ENCODE peak calls at places on chromosomes 12 and 14, in six cellular contexts. One of them, this sample, is unnamed.
A peak's percentile ranks its signal among the peaks of the same experiment; 100 is the strongest.

GRCh38 chr14:68512088-68512487 is 280.8 kb downstream of the ZFP36L1 start:
- DNase-seq in HepG2: no peak
- DNase-seq in tibial nerve: no peak
- DNase-seq in transverse colon: no peak
- DNase-seq in upper lobe of left lung: no peak
- DNase-seq in suprapubic skin: no peak
- DNase-seq in this sample: no peak

GRCh38 chr12:56978397-56979138 is 21.2 kb upstream of the RDH16 start:
- DNase-seq in HepG2: no peak
- DNase-seq in tibial nerve: no peak
- DNase-seq in transverse colon: no peak
- DNase-seq in upper lobe of left lung: peak; percentile 53
- DNase-seq in suprapubic skin: no peak
- DNase-seq in this sample: no peak

GRCh38 chr14:50045837-50046236 is 70.5 kb downstream of the VCPKMT start:
- DNase-seq in HepG2: no peak
- DNase-seq in tibial nerve: no peak
- DNase-seq in transverse colon: no peak
- DNase-seq in upper lobe of left lung: no peak
- DNase-seq in suprapubic skin: no peak
- DNase-seq in this sample: no peak

GRCh38 chr14:105034314-105035039 is 13.6 kb upstream of the CDCA4 start:
- DNase-seq in HepG2: no peak
- DNase-seq in tibial nerve: no peak
- DNase-seq in transverse colon: no peak
- DNase-seq in upper lobe of left lung: peak; percentile 50
- DNase-seq in suprapubic skin: no peak
- DNase-seq in this sample: no peak

GRCh38 chr12:54294152-54294913 is 6.5 kb downstream of the NFE2 start:
- DNase-seq in HepG2: peak; percentile 89
- DNase-seq in tibial nerve: peak; percentile 29
- DNase-seq in transverse colon: peak; percentile 75
- DNase-seq in upper lobe of left lung: peak; percentile 75
- DNase-seq in suprapubic skin: no peak
- DNase-seq in this sample: no peak

GRCh38 chr12:3885179-3886094 is 12.2 kb upstream of the PARP11 start:
- DNase-seq in HepG2: peak; percentile 36
- DNase-seq in tibial nerve: no peak
- DNase-seq in transverse colon: no peak
- DNase-seq in upper lobe of left lung: no peak
- DNase-seq in suprapubic skin: no peak
- DNase-seq in this sample: no peak

GRCh38 chr12:130433834-130434233 is 96.1 kb downstream of the PIWIL1 start:
- DNase-seq in HepG2: no peak
- DNase-seq in tibial nerve: no peak
- DNase-seq in transverse colon: no peak
- DNase-seq in upper lobe of left lung: no peak
- DNase-seq in suprapubic skin: peak; percentile 70
- DNase-seq in this sample: peak; percentile 44

GRCh38 chr14:90567191-90567590 is 170.4 kb downstream of the CALM1 start:
- DNase-seq in HepG2: no peak
- DNase-seq in tibial nerve: no peak
- DNase-seq in transverse colon: no peak
- DNase-seq in upper lobe of left lung: no peak
- DNase-seq in suprapubic skin: no peak
- DNase-seq in this sample: no peak

GRCh38 chr14:34063042-34063441 is 112.2 kb upstream of the EGLN3 start:
- DNase-seq in HepG2: no peak
- DNase-seq in tibial nerve: no peak
- DNase-seq in transverse colon: no peak
- DNase-seq in upper lobe of left lung: no peak
- DNase-seq in suprapubic skin: no peak
- DNase-seq in this sample: no peak
- H3K27me3 ChIP-seq in HepG2: no peaks in the 10 kb centered on the region
- H3K27me3 ChIP-seq in tibial nerve: no peaks in the 10 kb centered on the region
- H3K27me3 ChIP-seq in transverse colon: no peaks in the 10 kb centered on the region
- H3K27me3 ChIP-seq in upper lobe of left lung: peaks cover 4% of the 10 kb centered on the region
- H3K27me3 ChIP-seq in suprapubic skin: no peaks in the 10 kb centered on the region
- H3K27me3 ChIP-seq in this sample: no peaks in the 10 kb centered on the region

GRCh38 chr14:88085736-88086135 is 80.8 kb downstream of the GPR65 start:
- DNase-seq in HepG2: no peak
- DNase-seq in tibial nerve: no peak
- DNase-seq in transverse colon: no peak
- DNase-seq in upper lobe of left lung: no peak
- DNase-seq in suprapubic skin: no peak
- DNase-seq in this sample: no peak
- TF ChIP-seq EP300 in HepG2: no peak
- TF ChIP-seq EP300 in tibial nerve: no peak
- TF ChIP-seq EP300 in transverse colon: no peak
- TF ChIP-seq EP300 in upper lobe of left lung: no peak
- TF ChIP-seq EP300 in suprapubic skin: no peak
- TF ChIP-seq EP300 in this sample: no peak

GRCh38 chr14:97411938-97412612 is 614.9 kb downstream of the VRK1 start:
- DNase-seq in HepG2: no peak
- DNase-seq in tibial nerve: no peak
- DNase-seq in transverse colon: no peak
- DNase-seq in upper lobe of left lung: no peak
- DNase-seq in suprapubic skin: no peak
- DNase-seq in this sample: no peak

GRCh38 chr14:97414718-97415098 is 617.5 kb downstream of the VRK1 start:
- DNase-seq in HepG2: no peak
- DNase-seq in tibial nerve: no peak
- DNase-seq in transverse colon: no peak
- DNase-seq in upper lobe of left lung: no peak
- DNase-seq in suprapubic skin: no peak
- DNase-seq in this sample: no peak

GRCh38 chr14:97415907-97416306 is 618.7 kb downstream of the VRK1 start:
- DNase-seq in HepG2: no peak
- DNase-seq in tibial nerve: no peak
- DNase-seq in transverse colon: no peak
- DNase-seq in upper lobe of left lung: no peak
- DNase-seq in suprapubic skin: no peak
- DNase-seq in this sample: no peak

GRCh38 chr14:97412933-97413574 is 615.9 kb downstream of the VRK1 start:
- DNase-seq in HepG2: no peak
- DNase-seq in tibial nerve: no peak
- DNase-seq in transverse colon: no peak
- DNase-seq in upper lobe of left lung: no peak
- DNase-seq in suprapubic skin: no peak
- DNase-seq in this sample: no peak

DNA sequence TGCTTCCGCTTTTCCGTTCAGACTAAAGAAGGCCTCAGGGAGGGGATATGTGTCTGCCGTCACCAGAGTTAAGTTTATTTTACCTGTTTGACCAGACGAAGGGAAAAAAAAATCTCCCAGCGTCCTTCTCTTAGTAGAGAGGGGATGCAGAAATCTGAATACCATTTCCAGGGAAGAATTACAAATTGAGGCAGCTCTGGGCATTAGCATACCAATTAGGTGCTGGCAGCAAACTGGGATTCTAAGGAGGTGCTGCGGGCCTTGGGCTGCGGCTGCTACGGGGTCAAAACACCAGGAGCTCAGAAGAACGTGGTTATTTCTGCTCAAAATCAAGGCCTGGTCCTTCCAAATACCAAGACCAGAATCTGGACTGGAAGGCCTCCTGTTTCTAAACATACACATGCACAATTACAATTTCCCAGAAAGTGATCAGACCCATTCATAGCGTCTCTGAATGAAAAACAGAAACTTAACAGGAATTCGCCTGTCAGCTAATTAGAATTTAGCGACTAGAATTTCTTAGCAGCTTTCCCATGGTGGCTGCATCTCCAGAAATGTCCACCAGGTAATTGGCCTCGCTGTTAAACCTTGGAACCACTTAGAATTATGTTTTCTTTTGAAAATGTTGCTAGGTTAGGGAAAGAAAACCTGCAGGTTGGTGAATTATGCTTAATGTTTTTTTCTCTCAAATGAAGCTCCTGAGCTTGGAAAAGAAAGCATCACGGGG is 617.0 kb downstream of the VRK1 start:
- DNase-seq in HepG2: no peak
- DNase-seq in tibial nerve: no peak
- DNase-seq in transverse colon: no peak
- DNase-seq in upper lobe of left lung: no peak
- DNase-seq in suprapubic skin: no peak
- DNase-seq in this sample: no peak
- TF ChIP-seq CTCF in HepG2: no peak
- TF ChIP-seq CTCF in tibial nerve: no peak
- TF ChIP-seq CTCF in transverse colon: no peak
- TF ChIP-seq CTCF in upper lobe of left lung: no peak
- TF ChIP-seq CTCF in suprapubic skin: no peak
- TF ChIP-seq CTCF in this sample: no peak

GRCh38 chr12:1632702-1633101 is 3.7 kb downstream of the WNT5B start:
- DNase-seq in HepG2: no peak
- DNase-seq in tibial nerve: no peak
- DNase-seq in transverse colon: no peak
- DNase-seq in upper lobe of left lung: no peak
- DNase-seq in suprapubic skin: no peak
- DNase-seq in this sample: no peak

GRCh38 chr12:1630081-1630826 is 1.2 kb downstream of the WNT5B start:
- DNase-seq in HepG2: no peak
- DNase-seq in tibial nerve: peak; percentile 41
- DNase-seq in transverse colon: peak; percentile 59
- DNase-seq in upper lobe of left lung: peak; percentile 55
- DNase-seq in suprapubic skin: no peak
- DNase-seq in this sample: peak; percentile 82

GRCh38 chr12:1629338-1630080 is 478 bp downstream of the WNT5B start:
- DNase-seq in HepG2: peak; percentile 32
- DNase-seq in tibial nerve: no peak
- DNase-seq in transverse colon: peak; percentile 37
- DNase-seq in upper lobe of left lung: no peak
- DNase-seq in suprapubic skin: no peak
- DNase-seq in this sample: no peak

GRCh38 chr12:1630827-1631591 is 2.0 kb downstream of the WNT5B start:
- DNase-seq in HepG2: peak; percentile 24
- DNase-seq in tibial nerve: peak; percentile 54
- DNase-seq in transverse colon: no peak
- DNase-seq in upper lobe of left lung: no peak
- DNase-seq in suprapubic skin: no peak
- DNase-seq in this sample: no peak

DNA sequence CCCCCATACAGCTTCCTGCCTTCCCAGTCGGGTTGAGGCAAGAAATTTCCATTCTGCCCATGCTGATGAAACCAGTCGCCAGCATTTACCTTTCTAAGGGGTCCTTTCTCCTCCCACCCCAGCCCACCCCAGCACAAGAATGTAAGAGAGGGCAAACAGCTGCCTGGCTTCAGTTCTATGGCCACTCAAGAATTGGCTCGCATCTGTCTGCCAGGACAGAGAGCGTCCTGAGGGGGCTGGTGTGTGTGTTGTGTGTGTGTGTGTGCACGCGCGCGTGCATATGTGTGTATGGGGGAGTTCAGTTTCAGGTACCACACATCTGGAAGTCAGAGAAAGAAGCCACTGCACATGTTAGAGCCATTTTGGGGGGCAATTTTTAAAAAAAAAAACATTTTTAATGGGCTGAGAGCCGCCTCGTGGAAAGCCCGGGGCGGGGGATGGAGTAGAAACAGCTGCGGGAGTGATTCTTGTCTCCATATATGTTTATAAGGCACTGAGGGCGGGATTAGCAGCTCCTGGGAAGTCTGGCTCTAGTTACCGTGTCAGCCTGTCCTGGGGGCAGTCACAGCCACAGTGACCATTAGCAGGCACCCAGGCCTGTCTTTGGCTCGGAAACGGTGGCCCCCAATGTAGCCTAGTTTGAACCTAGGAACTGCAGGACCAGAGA is at the start of gene WNT5B:
- DNase-seq in HepG2: no peak
- DNase-seq in tibial nerve: no peak
- DNase-seq in transverse colon: no peak
- DNase-seq in upper lobe of left lung: no peak
- DNase-seq in suprapubic skin: no peak
- DNase-seq in this sample: no peak
- H3K27me3 ChIP-seq in HepG2: peaks cover 6% of the 10 kb centered on the region
- H3K27me3 ChIP-seq in tibial nerve: peaks cover 13% of the 10 kb centered on the region
- H3K27me3 ChIP-seq in transverse colon: peaks cover 24% of the 10 kb centered on the region
- H3K27me3 ChIP-seq in upper lobe of left lung: no peaks in the 10 kb centered on the region
- H3K27me3 ChIP-seq in suprapubic skin: no peaks in the 10 kb centered on the region
- H3K27me3 ChIP-seq in this sample: no peaks in the 10 kb centered on the region

DNA sequence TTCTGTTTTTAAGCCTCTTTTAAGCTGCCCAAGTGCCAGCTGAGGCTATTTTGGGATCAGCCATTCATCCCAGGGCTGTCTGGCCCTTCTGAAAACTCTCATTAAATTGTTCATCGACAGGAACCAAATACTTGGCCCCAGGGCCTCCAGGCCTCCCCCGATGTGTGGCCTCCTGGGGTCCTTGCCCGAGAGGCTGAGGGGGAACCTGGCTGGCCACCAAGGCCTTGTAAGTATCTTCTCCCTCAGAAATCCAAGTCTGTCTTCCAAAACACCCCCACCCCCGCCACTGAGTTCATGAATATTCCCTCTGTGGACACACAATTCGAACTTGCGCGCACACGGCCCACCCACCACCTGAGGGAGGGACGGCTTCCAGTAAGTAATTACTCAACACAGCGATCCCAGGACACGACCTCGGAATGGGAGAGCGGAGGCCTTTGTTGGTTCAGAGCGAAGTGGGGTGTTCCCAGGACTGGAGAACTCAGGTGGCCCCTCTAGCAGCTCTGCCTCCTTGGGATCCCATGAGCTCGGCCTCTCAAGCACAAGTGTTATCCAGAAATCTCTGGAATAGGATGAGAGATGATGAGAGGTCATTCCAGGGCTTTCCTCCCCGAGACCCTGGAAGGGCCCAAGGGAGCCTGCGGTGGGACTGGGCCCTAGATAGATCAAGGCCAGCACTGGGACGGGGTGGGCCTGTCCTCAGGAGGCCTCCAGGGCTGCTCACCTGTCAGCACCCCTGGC is 218.8 kb upstream of the RTL1 start:
- DNase-seq in HepG2: no peak
- DNase-seq in tibial nerve: no peak
- DNase-seq in transverse colon: no peak
- DNase-seq in upper lobe of left lung: no peak
- DNase-seq in suprapubic skin: peak; percentile 65
- DNase-seq in this sample: peak; percentile 42
- TF ChIP-seq EP300 in HepG2: no peak
- TF ChIP-seq EP300 in tibial nerve: no peak
- TF ChIP-seq EP300 in transverse colon: no peak
- TF ChIP-seq EP300 in upper lobe of left lung: no peak
- TF ChIP-seq EP300 in suprapubic skin: no peak
- TF ChIP-seq EP300 in this sample: no peak